ENCODE peak calls at places on chromosomes 3 and 15, in seven cellular contexts. K, Q, W, H, V, L and C are unnamed samples.

GRCh38 chr15:75049392-75049791 is 26.0 kb downstream of the PPCDC start:
- DNase-seq in K (peak), L (no peak), W (no peak), Q (no peak), H (no peak), V (no peak), C (peak)

GRCh38 chr3:14770591-14770990 is 48.2 kb upstream of the FGD5 start:
- DNase-seq in K (no peak), L (no peak), W (no peak), H (no peak), Q (no peak), V (no peak), C (no peak)

GRCh38 chr15:67458449-67458848 is 62.5 kb upstream of the C15orf61 start:
- DNase-seq in V (no peak), W (no peak), Q (no peak), K (no peak), H (no peak), L (no peak), C (peak)

GRCh38 chr15:42457445-42458442 is 33.2 kb downstream of the ZNF106 start:
- DNase-seq in V (no peak), L (no peak), Q (peak), H (no peak), W (peak), K (peak), C (peak)

GRCh38 chr3:31802981-31803380 is 178.1 kb downstream of the OSBPL10 start:
- DNase-seq in H (no peak), L (no peak), Q (no peak), W (no peak), K (no peak), V (no peak), C (no peak)

GRCh38 chr3:12476238-12476897 is 7.9 kb upstream of the TSEN2 start:
- DNase-seq in K (no peak), Q (no peak), L (peak), H (no peak), V (no peak), W (no peak), C (no peak)

GRCh38 chr3:102090646-102091045 is 241.3 kb downstream of the NFKBIZ start:
- DNase-seq in W (no peak), Q (no peak), L (no peak), H (no peak), K (no peak), V (no peak), C (no peak)

GRCh38 chr3:171168086-171168485 is 141.6 kb upstream of the SLC2A2 start:
- DNase-seq in L (no peak), Q (peak), H (peak), W (peak), K (no peak), V (peak), C (peak)

GRCh38 chr3:48430359-48431101 is 644 bp upstream of the PLXNB1 start:
- DNase-seq in L (peak), Q (no peak), W (no peak), H (no peak), V (no peak), K (no peak), C (no peak)

GRCh38 chr3:901953-902778 is 190.7 kb upstream of the CNTN6 start:
- DNase-seq in V (no peak), Q (no peak), K (no peak), H (peak), L (no peak), W (no peak), C (no peak)

GRCh38 chr15:29736012-29736744 is 86.1 kb downstream of the TJP1 start:
- DNase-seq in K (no peak), Q (no peak), V (no peak), H (no peak), W (no peak), L (no peak), C (peak)

GRCh38 chr3:29759443-29760033 is 478.7 kb downstream of the RBMS3 start:
- DNase-seq in H (no peak), Q (no peak), W (no peak), L (peak), V (no peak), K (no peak), C (peak)

GRCh38 chr3:23183731-23184130 is 19.4 kb upstream of the UBE2E2 start:
- DNase-seq in L (no peak), W (peak), V (peak), H (peak), K (no peak), Q (peak), C (peak)

GRCh38 chr15:95760508-95760907 is 570.0 kb upstream of the NR2F2 start:
- DNase-seq in H (no peak), V (peak), L (no peak), Q (peak), W (no peak), K (no peak), C (peak)

GRCh38 chr3:101721650-101721917 is 2.8 kb upstream of the CEP97 start:
- DNase-seq in K (no peak), Q (no peak), V (no peak), W (no peak), H (no peak), L (no peak), C (no peak)

GRCh38 chr3:188286087-188286513 is 132.1 kb downstream of the LPP start:
- DNase-seq in H (no peak), V (no peak), W (no peak), L (peak), K (no peak), Q (no peak), C (peak)

GRCh38 chr15:87973456-87974215 is 282.9 kb downstream of the NTRK3 start:
- DNase-seq in Q (peak), K (no peak), L (no peak), H (no peak), V (no peak), W (no peak), C (no peak)

GRCh38 chr15:74620636-74621545 is 5.3 kb downstream of the CLK3 start:
- DNase-seq in H (peak), W (peak), Q (peak), L (peak), V (peak), K (peak), C (peak)

GRCh38 chr3:52792961-52793695 is 1.5 kb upstream of the ITIH3 start:
- DNase-seq in Q (no peak), K (no peak), H (no peak), L (no peak), V (no peak), W (no peak), C (peak)

GRCh38 chr15:22961661-22962221 is 18.4 kb downstream of the CYFIP1 start:
- DNase-seq in Q (no peak), V (no peak), K (no peak), W (no peak), L (peak), H (no peak), C (no peak)

GRCh38 chr15:92533298-92533697 is 122.3 kb downstream of the FAM174B start:
- DNase-seq in K (no peak), H (no peak), L (no peak), W (no peak), Q (no peak), V (no peak), C (no peak)

GRCh38 chr15:86362556-86362955 is 282.9 kb downstream of the AGBL1 start:
- DNase-seq in H (no peak), L (no peak), W (no peak), V (no peak), Q (peak), K (no peak), C (peak)

GRCh38 chr15:84878504-84878903 is 6.0 kb upstream of the SLC28A1 start:
- DNase-seq in V (peak), Q (peak), L (no peak), W (peak), K (peak), H (peak), C (peak)

GRCh38 chr15:89851665-89852341 is 37.2 kb upstream of the ANPEP start:
- DNase-seq in Q (no peak), L (no peak), W (no peak), H (no peak), V (no peak), K (no peak), C (no peak)

GRCh38 chr3:129004639-129005295 is 3.7 kb downstream of the EFCC1 start:
- DNase-seq in H (no peak), L (no peak), W (peak), V (no peak), Q (no peak), K (no peak), C (no peak)

GRCh38 chr15:73388256-73388781 is 19.6 kb upstream of the HCN4 start:
- DNase-seq in K (no peak), W (no peak), Q (peak), L (peak), H (no peak), V (no peak), C (peak)

GRCh38 chr3:64345351-64345750 is 120.1 kb upstream of the PRICKLE2 start:
- DNase-seq in W (no peak), H (no peak), Q (no peak), K (no peak), V (no peak), L (peak), C (peak)